ENCODE peak calls at places on chromosome 1, in ten cellular contexts. One of them, this sample, is unnamed.

GRCh38 chr1:18326171-18326950 is 154.4 kb upstream of the KLHDC7A start:
- DNase-seq in CMK: no peak
- DNase-seq in stimulated activated CD4-positive, alpha-beta T cell treated with anti-CD3 and anti-CD28 coated beads, Interleukin-12 subunit alpha, Interleukin-12 subunit beta, amount 100 ng/mL, for 4 hours: no peak
- DNase-seq in fibroblast of mammary gland: no peak
- DNase-seq in pancreas: no peak
- DNase-seq in NCI-H1436 treated with DMSO at 0.1 percent for 48 hours: no peak
- DNase-seq in NCI-H2171 treated with DMSO at 0.1 percent for 48 hours: peak
- DNase-seq in activated T-helper 2 cell treated with anti-CD3 and anti-CD28 coated beads, Interferon-gamma antibody, Interleukin-2, Interleukin-4, amounts not matched to agents 10 μg/mL and 5 μg/mL and 100 μg/mL, durations not matched to agents 14 hours and 24 hours and 36 hours: no peak
- DNase-seq in NCI-H1105: no peak
- DNase-seq in mesendoderm: no peak
- DNase-seq in this sample: no peak

GRCh38 chr1:40535732-40536131 is 4.3 kb downstream of the ZNF684 start:
- DNase-seq in CMK: no peak
- DNase-seq in stimulated activated CD4-positive, alpha-beta T cell treated with anti-CD3 and anti-CD28 coated beads, Interleukin-12 subunit alpha, Interleukin-12 subunit beta, amount 100 ng/mL, for 4 hours: no peak
- DNase-seq in fibroblast of mammary gland: no peak
- DNase-seq in pancreas: no peak
- DNase-seq in NCI-H1436 treated with DMSO at 0.1 percent for 48 hours: no peak
- DNase-seq in NCI-H2171 treated with DMSO at 0.1 percent for 48 hours: no peak
- DNase-seq in activated T-helper 2 cell treated with anti-CD3 and anti-CD28 coated beads, Interferon-gamma antibody, Interleukin-2, Interleukin-4, amounts not matched to agents 10 μg/mL and 5 μg/mL and 100 μg/mL, durations not matched to agents 14 hours and 24 hours and 36 hours: no peak
- DNase-seq in NCI-H1105: no peak
- DNase-seq in mesendoderm: no peak
- DNase-seq in this sample: no peak

GRCh38 chr1:203551550-203551949 is 57.6 kb downstream of the OPTC start:
- DNase-seq in CMK: no peak
- DNase-seq in stimulated activated CD4-positive, alpha-beta T cell treated with anti-CD3 and anti-CD28 coated beads, Interleukin-12 subunit alpha, Interleukin-12 subunit beta, amount 100 ng/mL, for 4 hours: no peak
- DNase-seq in fibroblast of mammary gland: no peak
- DNase-seq in pancreas: no peak
- DNase-seq in NCI-H1436 treated with DMSO at 0.1 percent for 48 hours: no peak
- DNase-seq in NCI-H2171 treated with DMSO at 0.1 percent for 48 hours: no peak
- DNase-seq in activated T-helper 2 cell treated with anti-CD3 and anti-CD28 coated beads, Interferon-gamma antibody, Interleukin-2, Interleukin-4, amounts not matched to agents 10 μg/mL and 5 μg/mL and 100 μg/mL, durations not matched to agents 14 hours and 24 hours and 36 hours: no peak
- DNase-seq in NCI-H1105: no peak
- DNase-seq in mesendoderm: peak
- DNase-seq in this sample: no peak

GRCh38 chr1:44648514-44649250 is 25.6 kb downstream of the TMEM53 start:
- DNase-seq in CMK: no peak
- DNase-seq in stimulated activated CD4-positive, alpha-beta T cell treated with anti-CD3 and anti-CD28 coated beads, Interleukin-12 subunit alpha, Interleukin-12 subunit beta, amount 100 ng/mL, for 4 hours: no peak
- DNase-seq in fibroblast of mammary gland: no peak
- DNase-seq in pancreas: no peak
- DNase-seq in NCI-H1436 treated with DMSO at 0.1 percent for 48 hours: no peak
- DNase-seq in NCI-H2171 treated with DMSO at 0.1 percent for 48 hours: no peak
- DNase-seq in activated T-helper 2 cell treated with anti-CD3 and anti-CD28 coated beads, Interferon-gamma antibody, Interleukin-2, Interleukin-4, amounts not matched to agents 10 μg/mL and 5 μg/mL and 100 μg/mL, durations not matched to agents 14 hours and 24 hours and 36 hours: no peak
- DNase-seq in NCI-H1105: no peak
- DNase-seq in mesendoderm: no peak
- DNase-seq in this sample: no peak

GRCh38 chr1:206931709-206932108 is 10.0 kb upstream of the FCMR start:
- DNase-seq in CMK: no peak
- DNase-seq in stimulated activated CD4-positive, alpha-beta T cell treated with anti-CD3 and anti-CD28 coated beads, Interleukin-12 subunit alpha, Interleukin-12 subunit beta, amount 100 ng/mL, for 4 hours: no peak
- DNase-seq in fibroblast of mammary gland: no peak
- DNase-seq in pancreas: no peak
- DNase-seq in NCI-H1436 treated with DMSO at 0.1 percent for 48 hours: no peak
- DNase-seq in NCI-H2171 treated with DMSO at 0.1 percent for 48 hours: no peak
- DNase-seq in activated T-helper 2 cell treated with anti-CD3 and anti-CD28 coated beads, Interferon-gamma antibody, Interleukin-2, Interleukin-4, amounts not matched to agents 10 μg/mL and 5 μg/mL and 100 μg/mL, durations not matched to agents 14 hours and 24 hours and 36 hours: no peak
- DNase-seq in NCI-H1105: no peak
- DNase-seq in mesendoderm: peak
- DNase-seq in this sample: no peak

GRCh38 chr1:225548140-225548857 is 104.6 kb downstream of the ENAH start:
- DNase-seq in CMK: no peak
- DNase-seq in stimulated activated CD4-positive, alpha-beta T cell treated with anti-CD3 and anti-CD28 coated beads, Interleukin-12 subunit alpha, Interleukin-12 subunit beta, amount 100 ng/mL, for 4 hours: no peak
- DNase-seq in fibroblast of mammary gland: peak
- DNase-seq in pancreas: no peak
- DNase-seq in NCI-H1436 treated with DMSO at 0.1 percent for 48 hours: no peak
- DNase-seq in NCI-H2171 treated with DMSO at 0.1 percent for 48 hours: no peak
- DNase-seq in activated T-helper 2 cell treated with anti-CD3 and anti-CD28 coated beads, Interferon-gamma antibody, Interleukin-2, Interleukin-4, amounts not matched to agents 10 μg/mL and 5 μg/mL and 100 μg/mL, durations not matched to agents 14 hours and 24 hours and 36 hours: no peak
- DNase-seq in NCI-H1105: no peak
- DNase-seq in mesendoderm: no peak
- DNase-seq in this sample: no peak

GRCh38 chr1:22319608-22320007 is 132.0 kb upstream of the ZBTB40 start:
- DNase-seq in CMK: no peak
- DNase-seq in stimulated activated CD4-positive, alpha-beta T cell treated with anti-CD3 and anti-CD28 coated beads, Interleukin-12 subunit alpha, Interleukin-12 subunit beta, amount 100 ng/mL, for 4 hours: no peak
- DNase-seq in fibroblast of mammary gland: no peak
- DNase-seq in pancreas: no peak
- DNase-seq in NCI-H1436 treated with DMSO at 0.1 percent for 48 hours: no peak
- DNase-seq in NCI-H2171 treated with DMSO at 0.1 percent for 48 hours: no peak
- DNase-seq in activated T-helper 2 cell treated with anti-CD3 and anti-CD28 coated beads, Interferon-gamma antibody, Interleukin-2, Interleukin-4, amounts not matched to agents 10 μg/mL and 5 μg/mL and 100 μg/mL, durations not matched to agents 14 hours and 24 hours and 36 hours: no peak
- DNase-seq in NCI-H1105: no peak
- DNase-seq in mesendoderm: no peak
- DNase-seq in this sample: no peak

GRCh38 chr1:53766766-53767409 is 27.9 kb upstream of the GLIS1 start:
- DNase-seq in CMK: no peak
- DNase-seq in stimulated activated CD4-positive, alpha-beta T cell treated with anti-CD3 and anti-CD28 coated beads, Interleukin-12 subunit alpha, Interleukin-12 subunit beta, amount 100 ng/mL, for 4 hours: no peak
- DNase-seq in fibroblast of mammary gland: peak
- DNase-seq in pancreas: no peak
- DNase-seq in NCI-H1436 treated with DMSO at 0.1 percent for 48 hours: no peak
- DNase-seq in NCI-H2171 treated with DMSO at 0.1 percent for 48 hours: no peak
- DNase-seq in activated T-helper 2 cell treated with anti-CD3 and anti-CD28 coated beads, Interferon-gamma antibody, Interleukin-2, Interleukin-4, amounts not matched to agents 10 μg/mL and 5 μg/mL and 100 μg/mL, durations not matched to agents 14 hours and 24 hours and 36 hours: no peak
- DNase-seq in NCI-H1105: no peak
- DNase-seq in mesendoderm: no peak
- DNase-seq in this sample: no peak

GRCh38 chr1:167922023-167922422 is 8.1 kb upstream of the ADCY10 start:
- DNase-seq in CMK: no peak
- DNase-seq in stimulated activated CD4-positive, alpha-beta T cell treated with anti-CD3 and anti-CD28 coated beads, Interleukin-12 subunit alpha, Interleukin-12 subunit beta, amount 100 ng/mL, for 4 hours: no peak
- DNase-seq in fibroblast of mammary gland: peak
- DNase-seq in pancreas: no peak
- DNase-seq in NCI-H1436 treated with DMSO at 0.1 percent for 48 hours: no peak
- DNase-seq in NCI-H2171 treated with DMSO at 0.1 percent for 48 hours: no peak
- DNase-seq in activated T-helper 2 cell treated with anti-CD3 and anti-CD28 coated beads, Interferon-gamma antibody, Interleukin-2, Interleukin-4, amounts not matched to agents 10 μg/mL and 5 μg/mL and 100 μg/mL, durations not matched to agents 14 hours and 24 hours and 36 hours: no peak
- DNase-seq in NCI-H1105: no peak
- DNase-seq in mesendoderm: no peak
- DNase-seq in this sample: no peak

GRCh38 chr1:147837129-147837776 is 65.3 kb upstream of the GJA8 start:
- DNase-seq in CMK: no peak
- DNase-seq in stimulated activated CD4-positive, alpha-beta T cell treated with anti-CD3 and anti-CD28 coated beads, Interleukin-12 subunit alpha, Interleukin-12 subunit beta, amount 100 ng/mL, for 4 hours: no peak
- DNase-seq in fibroblast of mammary gland: no peak
- DNase-seq in pancreas: no peak
- DNase-seq in NCI-H1436 treated with DMSO at 0.1 percent for 48 hours: no peak
- DNase-seq in NCI-H2171 treated with DMSO at 0.1 percent for 48 hours: no peak
- DNase-seq in activated T-helper 2 cell treated with anti-CD3 and anti-CD28 coated beads, Interferon-gamma antibody, Interleukin-2, Interleukin-4, amounts not matched to agents 10 μg/mL and 5 μg/mL and 100 μg/mL, durations not matched to agents 14 hours and 24 hours and 36 hours: no peak
- DNase-seq in NCI-H1105: no peak
- DNase-seq in mesendoderm: peak
- DNase-seq in this sample: no peak

GRCh38 chr1:35958558-35958957 is 27.7 kb downstream of the AGO3 start:
- DNase-seq in CMK: no peak
- DNase-seq in stimulated activated CD4-positive, alpha-beta T cell treated with anti-CD3 and anti-CD28 coated beads, Interleukin-12 subunit alpha, Interleukin-12 subunit beta, amount 100 ng/mL, for 4 hours: no peak
- DNase-seq in fibroblast of mammary gland: no peak
- DNase-seq in pancreas: no peak
- DNase-seq in NCI-H1436 treated with DMSO at 0.1 percent for 48 hours: no peak
- DNase-seq in NCI-H2171 treated with DMSO at 0.1 percent for 48 hours: no peak
- DNase-seq in activated T-helper 2 cell treated with anti-CD3 and anti-CD28 coated beads, Interferon-gamma antibody, Interleukin-2, Interleukin-4, amounts not matched to agents 10 μg/mL and 5 μg/mL and 100 μg/mL, durations not matched to agents 14 hours and 24 hours and 36 hours: no peak
- DNase-seq in NCI-H1105: no peak
- DNase-seq in mesendoderm: no peak
- DNase-seq in this sample: no peak

GRCh38 chr1:191371626-191372025 is 786.6 kb upstream of the RGS18 start:
- DNase-seq in CMK: no peak
- DNase-seq in stimulated activated CD4-positive, alpha-beta T cell treated with anti-CD3 and anti-CD28 coated beads, Interleukin-12 subunit alpha, Interleukin-12 subunit beta, amount 100 ng/mL, for 4 hours: no peak
- DNase-seq in fibroblast of mammary gland: no peak
- DNase-seq in pancreas: no peak
- DNase-seq in NCI-H1436 treated with DMSO at 0.1 percent for 48 hours: no peak
- DNase-seq in NCI-H2171 treated with DMSO at 0.1 percent for 48 hours: no peak
- DNase-seq in activated T-helper 2 cell treated with anti-CD3 and anti-CD28 coated beads, Interferon-gamma antibody, Interleukin-2, Interleukin-4, amounts not matched to agents 10 μg/mL and 5 μg/mL and 100 μg/mL, durations not matched to agents 14 hours and 24 hours and 36 hours: no peak
- DNase-seq in NCI-H1105: no peak
- DNase-seq in mesendoderm: no peak
- DNase-seq in this sample: no peak

GRCh38 chr1:192691041-192691440 is 55.1 kb downstream of the RGS13 start:
- DNase-seq in CMK: no peak
- DNase-seq in stimulated activated CD4-positive, alpha-beta T cell treated with anti-CD3 and anti-CD28 coated beads, Interleukin-12 subunit alpha, Interleukin-12 subunit beta, amount 100 ng/mL, for 4 hours: no peak
- DNase-seq in fibroblast of mammary gland: no peak
- DNase-seq in pancreas: no peak
- DNase-seq in NCI-H1436 treated with DMSO at 0.1 percent for 48 hours: no peak
- DNase-seq in NCI-H2171 treated with DMSO at 0.1 percent for 48 hours: no peak
- DNase-seq in activated T-helper 2 cell treated with anti-CD3 and anti-CD28 coated beads, Interferon-gamma antibody, Interleukin-2, Interleukin-4, amounts not matched to agents 10 μg/mL and 5 μg/mL and 100 μg/mL, durations not matched to agents 14 hours and 24 hours and 36 hours: no peak
- DNase-seq in NCI-H1105: no peak
- DNase-seq in mesendoderm: peak
- DNase-seq in this sample: no peak

GRCh38 chr1:100344774-100345173 is 7.5 kb upstream of the CDC14A start:
- DNase-seq in CMK: no peak
- DNase-seq in stimulated activated CD4-positive, alpha-beta T cell treated with anti-CD3 and anti-CD28 coated beads, Interleukin-12 subunit alpha, Interleukin-12 subunit beta, amount 100 ng/mL, for 4 hours: no peak
- DNase-seq in fibroblast of mammary gland: no peak
- DNase-seq in pancreas: no peak
- DNase-seq in NCI-H1436 treated with DMSO at 0.1 percent for 48 hours: no peak
- DNase-seq in NCI-H2171 treated with DMSO at 0.1 percent for 48 hours: no peak
- DNase-seq in activated T-helper 2 cell treated with anti-CD3 and anti-CD28 coated beads, Interferon-gamma antibody, Interleukin-2, Interleukin-4, amounts not matched to agents 10 μg/mL and 5 μg/mL and 100 μg/mL, durations not matched to agents 14 hours and 24 hours and 36 hours: no peak
- DNase-seq in NCI-H1105: no peak
- DNase-seq in mesendoderm: peak
- DNase-seq in this sample: no peak

This sample was measured in right cardiac atrium.